ENCODE peak calls at places on chromosomes 16 and 17, in four cellular contexts. One of them, this sample, is unnamed.

GRCh38 chr16:10668322-10669045 is 26.2 kb downstream of the TEKT5 start:
- DNase-seq in GM12878: no peak
- DNase-seq in H1: peak
- DNase-seq in HepG2: peak
- DNase-seq in this sample: no peak

GRCh38 chr17:21218101-21218500 is 4.1 kb upstream of the TMEM11 start:
- DNase-seq in GM12878: no peak
- DNase-seq in H1: no peak
- DNase-seq in HepG2: no peak
- DNase-seq in this sample: no peak

GRCh38 chr17:44219636-44220210 is at the start of gene UBTF:
- DNase-seq in GM12878: no peak
- DNase-seq in H1: peak
- DNase-seq in HepG2: peak
- DNase-seq in this sample: no peak

GRCh38 chr17:59527931-59528330 is 37.5 kb upstream of the DHX40 start:
- DNase-seq in GM12878: no peak
- DNase-seq in H1: no peak
- DNase-seq in HepG2: no peak
- DNase-seq in this sample: no peak

GRCh38 chr16:48352648-48353347 is 32.4 kb downstream of the SIAH1 start:
- DNase-seq in GM12878: no peak
- DNase-seq in H1: no peak
- DNase-seq in HepG2: no peak
- DNase-seq in this sample: no peak

GRCh38 chr17:66275651-66276050 is 26.8 kb upstream of the PRKCA start:
- DNase-seq in GM12878: no peak
- DNase-seq in H1: no peak
- DNase-seq in HepG2: peak
- DNase-seq in this sample: no peak

GRCh38 chr17:20961551-20961950 is 81.3 kb downstream of the USP22 start:
- DNase-seq in GM12878: no peak
- DNase-seq in H1: no peak
- DNase-seq in HepG2: no peak
- DNase-seq in this sample: no peak

GRCh38 chr16:84380405-84380804 is 12.1 kb downstream of the ATP2C2 start:
- DNase-seq in GM12878: peak
- DNase-seq in H1: no peak
- DNase-seq in HepG2: no peak
- DNase-seq in this sample: no peak

GRCh38 chr16:67346328-67346727 is 19.7 kb downstream of the LRRC36 start:
- DNase-seq in GM12878: no peak
- DNase-seq in H1: no peak
- DNase-seq in HepG2: no peak
- DNase-seq in this sample: no peak

GRCh38 chr17:21249911-21250703 is 3.1 kb downstream of the NATD1 start:
- DNase-seq in GM12878: no peak
- DNase-seq in H1: no peak
- DNase-seq in HepG2: no peak
- DNase-seq in this sample: no peak

GRCh38 chr17:11430766-11431165 is 167.5 kb upstream of the DNAH9 start:
- DNase-seq in GM12878: no peak
- DNase-seq in H1: no peak
- DNase-seq in HepG2: no peak
- DNase-seq in this sample: no peak

GRCh38 chr17:69069289-69069688 is 8.6 kb upstream of the ABCA9 start:
- DNase-seq in GM12878: no peak
- DNase-seq in H1: no peak
- DNase-seq in HepG2: no peak
- DNase-seq in this sample: no peak

GRCh38 chr16:24993722-24994686 is 21.2 kb downstream of the ARHGAP17 start:
- DNase-seq in GM12878: no peak
- DNase-seq in H1: no peak
- DNase-seq in HepG2: peak
- DNase-seq in this sample: no peak

GRCh38 chr16:22007509-22008214 is at the start of gene MOSMO:
- DNase-seq in GM12878: no peak
- DNase-seq in H1: peak
- DNase-seq in HepG2: peak
- DNase-seq in this sample: peak

GRCh38 chr17:58141505-58141904 is 6.7 kb upstream of the OR4D1 start:
- DNase-seq in GM12878: no peak
- DNase-seq in H1: no peak
- DNase-seq in HepG2: no peak
- DNase-seq in this sample: no peak

GRCh38 chr16:81831722-81832126 is 52.6 kb downstream of the PLCG2 start:
- DNase-seq in GM12878: peak
- DNase-seq in H1: no peak
- DNase-seq in HepG2: no peak
- DNase-seq in this sample: peak

GRCh38 chr17:73255671-73256181 is 6.0 kb downstream of the CPSF4L start:
- DNase-seq in GM12878: no peak
- DNase-seq in H1: peak
- DNase-seq in HepG2: no peak
- DNase-seq in this sample: no peak

GRCh38 chr17:39018267-39019134 is 51.3 kb upstream of the FBXO47 start:
- DNase-seq in GM12878: peak
- DNase-seq in H1: no peak
- DNase-seq in HepG2: no peak
- DNase-seq in this sample: no peak

GRCh38 chr17:4796550-4796915 is 569 bp downstream of the PSMB6 start:
- DNase-seq in GM12878: no peak
- DNase-seq in H1: peak
- DNase-seq in HepG2: peak
- DNase-seq in this sample: no peak

GRCh38 chr17:42310281-42311156 is 22.2 kb downstream of the STAT5A start:
- DNase-seq in GM12878: no peak
- DNase-seq in H1: no peak
- DNase-seq in HepG2: no peak
- DNase-seq in this sample: no peak

GRCh38 chr16:495127-495748 is 32.3 kb upstream of the CAPN15 start:
- DNase-seq in GM12878: no peak
- DNase-seq in H1: peak
- DNase-seq in HepG2: peak
- DNase-seq in this sample: peak

DNA sequence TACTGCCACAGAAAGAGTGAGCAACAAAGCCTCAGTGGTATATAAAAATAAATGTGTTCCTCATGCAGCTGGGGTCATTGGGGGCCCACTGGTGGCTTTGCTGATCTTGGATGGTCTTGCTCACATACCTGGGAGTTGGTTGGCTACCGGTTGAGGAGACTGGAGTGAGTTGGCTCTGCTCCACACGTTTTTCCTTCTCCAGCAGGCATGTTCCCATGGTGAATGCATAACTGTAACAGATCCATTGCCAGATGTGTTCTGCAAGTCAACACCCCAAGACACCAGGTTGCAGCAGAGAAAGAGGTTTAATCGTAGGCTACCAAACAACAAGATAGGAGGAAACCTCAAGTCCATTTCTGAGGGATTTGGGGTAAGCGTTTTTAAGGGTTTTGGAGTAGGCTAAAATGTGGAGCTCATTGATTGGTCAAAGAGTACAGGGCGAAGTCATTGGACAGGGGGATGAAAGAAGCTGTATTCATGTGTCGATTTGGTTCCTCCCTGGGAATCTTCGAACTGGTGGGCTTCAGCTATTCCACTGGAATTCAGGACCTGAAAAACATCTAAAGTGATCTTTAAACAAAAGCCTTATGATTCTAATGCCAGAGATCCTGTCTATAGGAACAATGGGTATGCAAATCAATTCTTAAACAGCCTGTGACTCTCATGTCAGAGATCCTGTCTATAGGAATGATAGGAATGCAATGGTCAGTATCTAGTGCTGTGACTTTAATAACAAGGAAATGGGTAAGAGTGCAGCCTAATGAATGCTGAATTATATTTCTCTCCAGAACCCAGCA is 467.5 kb upstream of the C16orf82 start:
- DNase-seq in GM12878: no peak
- DNase-seq in H1: no peak
- DNase-seq in HepG2: no peak
- DNase-seq in this sample: peak
- TF ChIP-seq ZNF274 in GM12878: no peak
- TF ChIP-seq ZNF274 in H1: no peak
- TF ChIP-seq ZNF274 in HepG2: no peak
- TF ChIP-seq ZNF274 in this sample: no peak

DNA sequence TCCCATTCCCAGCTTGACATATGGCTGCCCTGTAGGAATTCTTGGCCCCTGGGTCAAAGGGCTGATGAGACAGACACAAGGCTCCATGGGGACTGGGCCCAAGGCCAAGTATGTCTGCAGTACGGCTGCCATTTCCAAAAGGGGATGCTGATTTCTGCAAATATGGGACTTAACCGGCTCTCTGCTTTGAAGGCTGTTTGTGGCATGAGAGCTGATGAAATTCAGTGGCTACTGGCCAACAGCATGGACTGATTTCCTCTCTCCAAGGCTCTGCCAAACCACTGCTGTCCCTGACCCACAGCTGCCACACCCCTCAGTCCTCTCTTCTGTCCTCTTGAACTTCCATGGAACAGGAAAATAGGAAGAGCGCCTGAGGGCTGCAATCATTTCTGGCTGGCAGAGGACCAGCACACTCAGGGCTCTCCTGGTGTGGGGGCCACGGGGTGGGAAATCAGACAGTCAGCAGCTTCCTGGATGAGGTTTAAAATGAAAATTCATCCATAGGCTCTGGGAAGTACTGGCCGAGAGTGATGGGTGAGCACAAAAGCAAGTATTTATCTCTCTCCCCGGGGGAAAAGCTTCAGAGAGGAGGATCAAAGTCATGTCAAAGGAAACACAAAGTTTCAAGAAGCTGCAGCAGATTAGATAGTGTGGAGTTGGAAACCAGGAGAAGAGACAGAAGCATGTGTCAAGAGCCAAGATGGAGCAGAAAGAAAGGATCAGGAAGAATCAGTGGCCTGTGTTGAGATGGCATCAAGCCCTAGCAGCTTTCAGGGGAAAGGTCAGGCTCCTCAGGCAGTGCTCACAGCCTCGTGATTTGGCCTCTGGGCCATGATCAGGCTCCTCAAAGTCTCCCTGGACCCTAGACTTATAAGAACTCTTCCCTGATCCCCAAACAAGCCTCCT is 64.1 kb upstream of the SREBF1 start:
- DNase-seq in GM12878: no peak
- DNase-seq in H1: no peak
- DNase-seq in HepG2: peak
- DNase-seq in this sample: no peak
- TF ChIP-seq SUZ12 in GM12878: no peak
- TF ChIP-seq SUZ12 in H1: no peak
- TF ChIP-seq SUZ12 in HepG2: no peak
- TF ChIP-seq SUZ12 in this sample: no peak

GRCh38 chr16:89490386-89491237 is at the start of gene ANKRD11:
- DNase-seq in GM12878: peak
- DNase-seq in H1: peak
- DNase-seq in HepG2: peak
- DNase-seq in this sample: peak

GRCh38 chr16:89491238-89491869 is 993 bp upstream of the ANKRD11 start:
- DNase-seq in GM12878: no peak
- DNase-seq in H1: no peak
- DNase-seq in HepG2: peak
- DNase-seq in this sample: no peak

GRCh38 chr16:89489040-89489721 is 1.2 kb downstream of the ANKRD11 start:
- DNase-seq in GM12878: peak
- DNase-seq in H1: peak
- DNase-seq in HepG2: peak
- DNase-seq in this sample: peak

GRCh38 chr16:89491974-89492687 is 1.8 kb upstream of the ANKRD11 start:
- DNase-seq in GM12878: no peak
- DNase-seq in H1: no peak
- DNase-seq in HepG2: no peak
- DNase-seq in this sample: no peak

DNA sequence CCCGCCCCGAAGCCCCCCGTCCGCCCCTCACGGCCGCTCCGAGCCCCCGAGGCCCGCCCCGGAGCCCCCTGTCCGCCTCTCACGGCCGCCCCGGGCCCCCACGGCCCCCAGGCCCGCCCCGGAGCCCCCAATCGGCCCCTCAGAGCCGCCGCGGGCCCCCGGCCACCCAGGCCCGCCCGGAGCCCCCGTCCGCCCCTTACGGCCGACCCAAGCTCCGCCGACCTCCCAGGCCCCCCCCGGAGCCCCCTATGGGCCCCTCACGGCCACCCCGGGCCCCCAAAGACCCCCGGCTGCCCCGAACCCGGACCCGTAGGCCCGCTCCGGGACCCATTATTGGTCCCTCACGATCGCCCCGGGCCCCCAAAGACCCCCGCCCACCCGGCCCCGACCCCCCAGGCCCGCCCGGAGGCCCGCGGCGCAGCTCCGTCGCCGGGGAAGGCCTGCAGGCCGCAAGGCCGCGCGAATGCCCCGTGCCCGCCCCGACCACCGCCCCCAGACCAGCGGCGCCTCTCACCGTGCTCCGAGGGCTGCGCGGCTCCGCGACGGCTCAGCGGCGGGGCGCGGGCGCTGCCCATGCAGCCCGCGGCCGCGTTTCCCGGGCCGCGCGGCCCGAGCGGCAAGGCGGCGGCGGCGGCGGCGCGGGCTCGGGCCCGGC is 503 bp downstream of the ANKRD11 start:
- DNase-seq in GM12878: no peak
- DNase-seq in H1: no peak
- DNase-seq in HepG2: no peak
- DNase-seq in this sample: no peak
- TF ChIP-seq ZNF274 in GM12878: no peak
- TF ChIP-seq ZNF274 in H1: no peak
- TF ChIP-seq ZNF274 in HepG2: no peak
- TF ChIP-seq ZNF274 in this sample: no peak

GRCh38 chr17:1559743-1560581 is 2.6 kb downstream of the PITPNA start:
- DNase-seq in GM12878: no peak
- DNase-seq in H1: no peak
- DNase-seq in HepG2: no peak
- DNase-seq in this sample: no peak

GRCh38 chr17:1559047-1559742 is 3.4 kb downstream of the PITPNA start:
- DNase-seq in GM12878: no peak
- DNase-seq in H1: no peak
- DNase-seq in HepG2: no peak
- DNase-seq in this sample: no peak

GRCh38 chr17:1562178-1562643 is 381 bp downstream of the PITPNA start:
- DNase-seq in GM12878: no peak
- DNase-seq in H1: no peak
- DNase-seq in HepG2: no peak
- DNase-seq in this sample: no peak

GRCh38 chr17:1561420-1562177 is 993 bp downstream of the PITPNA start:
- DNase-seq in GM12878: no peak
- DNase-seq in H1: peak
- DNase-seq in HepG2: no peak
- DNase-seq in this sample: no peak

DNA sequence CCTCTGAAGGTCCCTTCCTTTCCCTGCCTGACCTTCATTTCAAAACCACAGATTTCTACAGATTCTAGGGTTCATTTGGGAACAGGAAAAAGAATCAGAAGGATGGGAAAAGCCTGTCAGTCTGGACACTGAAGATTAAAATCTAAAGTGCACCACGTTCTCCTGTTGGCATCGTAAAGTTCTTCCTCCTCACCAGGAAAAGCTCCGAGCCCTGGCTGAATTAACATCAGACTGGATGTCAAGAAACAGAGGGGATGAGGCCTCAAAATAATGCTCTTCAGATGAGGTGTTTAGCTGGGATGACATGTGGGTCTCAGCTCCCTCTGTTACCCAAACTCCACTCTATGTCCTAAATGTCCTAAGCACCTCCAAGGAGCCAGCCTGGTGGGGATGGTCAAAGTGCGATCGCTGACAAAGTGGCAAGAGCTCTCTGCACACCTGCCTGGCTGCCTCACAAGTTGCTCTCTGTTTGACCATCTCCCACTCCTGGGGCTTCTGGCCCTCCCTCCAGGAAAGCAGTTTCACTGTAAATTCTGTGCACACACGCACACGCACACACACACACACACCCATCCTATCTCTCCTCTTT is 1.9 kb downstream of the PITPNA start:
- DNase-seq in GM12878: no peak
- DNase-seq in H1: no peak
- DNase-seq in HepG2: no peak
- DNase-seq in this sample: no peak
- TF ChIP-seq SUZ12 in GM12878: no peak
- TF ChIP-seq SUZ12 in H1: no peak
- TF ChIP-seq SUZ12 in HepG2: no peak
- TF ChIP-seq SUZ12 in this sample: no peak